ENCODE peak calls at places on chromosomes 4 and X, in six cellular contexts. I is right lobe of liver, Y is tibial nerve, P is ovary, E is A549, V is lower lobe of right lung. J is an unnamed sample. For H3K4me1, the result is how much of the 10 kb centered on the place peaks cover.

GRCh38 chrX:41561045-41561444 is 113.9 kb downstream of the NYX start:
- DNase-seq in I (no peak), Y (no peak), P (peak), E (peak), V (no peak), J (no peak)

GRCh38 chrX:45769919-45770582 is 569.4 kb upstream of the DIPK2B start:
- DNase-seq in I (peak), Y (peak), P (peak), E (peak), V (peak), J (peak)

GRCh38 chr4:26525136-26525535 is 34.9 kb upstream of the CCKAR start:
- DNase-seq in I (no peak), Y (no peak), P (no peak), E (no peak), V (no peak), J (no peak)

GRCh38 chrX:101906136-101906796 is 25.6 kb downstream of the ZMAT1 start:
- DNase-seq in I (peak), Y (no peak), P (no peak), E (no peak), V (no peak), J (no peak)

GRCh38 chrX:13692771-13693231 is 3.9 kb downstream of the RAB9A start:
- DNase-seq in I (no peak), Y (no peak), P (no peak), E (no peak), V (no peak), J (no peak)

GRCh38 chrX:40573763-40574162 is 7.0 kb upstream of the ATP6AP2 start:
- DNase-seq in I (no peak), Y (no peak), P (no peak), E (peak), V (no peak), J (no peak)

GRCh38 chr4:3452376-3452775 is 10.6 kb downstream of the HGFAC start:
- DNase-seq in I (no peak), Y (no peak), P (no peak), E (peak), V (no peak), J (no peak)

GRCh38 chrX:53494427-53494826 is 60.3 kb upstream of the HSD17B10 start:
- DNase-seq in I (no peak), Y (no peak), P (no peak), E (no peak), V (no peak), J (no peak)

GRCh38 chr4:114286275-114286674 is 306.8 kb upstream of the ARSJ start:
- DNase-seq in I (no peak), Y (no peak), P (no peak), E (no peak), V (no peak), J (no peak)

GRCh38 chrX:42530027-42530426 is 247.9 kb downstream of the PPP1R2C start:
- DNase-seq in I (no peak), Y (no peak), P (no peak), E (no peak), V (no peak), J (no peak)

GRCh38 chr4:185878633-185879032 is 66.6 kb upstream of the SORBS2 start:
- DNase-seq in I (no peak), Y (no peak), P (no peak), E (no peak), V (no peak), J (no peak)

GRCh38 chr4:83582289-83582756 is 46.4 kb downstream of the GPAT3 start:
- DNase-seq in I (peak), Y (no peak), P (no peak), E (peak), V (no peak), J (no peak)

GRCh38 chr4:158164849-158165248 is 8.0 kb downstream of the GASK1B start:
- DNase-seq in I (no peak), Y (no peak), P (no peak), E (no peak), V (no peak), J (no peak)

GRCh38 chr4:48645225-48645794 is 134.8 kb downstream of the FRYL start:
- DNase-seq in I (no peak), Y (no peak), P (no peak), E (no peak), V (no peak), J (no peak)

GRCh38 chr4:51995647-51996046 is 24.5 kb downstream of the LRRC66 start:
- DNase-seq in I (no peak), Y (no peak), P (no peak), E (no peak), V (no peak), J (no peak)
- TF ChIP-seq CTCF in I (no peak), Y (no peak), P (no peak), E (no peak), V (no peak), J (no peak)

DNA sequence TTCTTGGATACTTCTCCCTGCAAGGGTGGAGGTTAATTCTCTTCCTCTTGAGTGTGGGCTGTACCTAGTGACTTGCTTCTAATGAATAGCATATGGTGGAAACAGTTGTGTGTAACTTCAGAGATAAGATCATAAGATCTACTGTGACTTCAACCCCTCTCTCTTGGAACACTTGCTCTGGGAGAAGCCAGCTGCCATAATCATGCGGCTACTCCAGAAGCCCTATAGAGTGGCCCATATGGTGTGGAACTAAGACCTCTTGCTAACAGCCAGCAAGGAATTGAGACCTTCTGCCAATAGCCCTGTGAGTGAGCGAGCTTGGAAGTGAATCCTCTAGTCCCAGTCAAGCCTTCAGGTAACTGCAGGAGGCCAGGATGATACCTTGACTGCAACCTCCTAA is 81.1 kb downstream of the RBMX2 start:
- DNase-seq in I (no peak), Y (no peak), P (no peak), E (no peak), V (no peak), J (no peak)
- H3K4me1 ChIP-seq in I (under half), Y (under half), P (under half), E (under half), V (under half), J (under half)

GRCh38 chrX:82813671-82814078 is 694.4 kb upstream of the POU3F4 start:
- DNase-seq in I (no peak), Y (no peak), P (no peak), E (peak), V (no peak), J (no peak)
- H3K27ac ChIP-seq in I (no peak), Y (no peak), P (no peak), E (peak), V (no peak), J (no peak)

GRCh38 chr4:76504613-76505465 is 69.8 kb downstream of the SHROOM3 start:
- DNase-seq in I (no peak), Y (no peak), P (no peak), E (peak), V (no peak), J (no peak)
- TF ChIP-seq CTCF in I (peak), Y (peak), P (peak), E (peak), V (peak), J (peak)

GRCh38 chr4:70927502-70928139 is 25.5 kb downstream of the MOB1B start:
- DNase-seq in I (no peak), Y (no peak), P (no peak), E (no peak), V (no peak), J (no peak)
- H3K4me1 ChIP-seq in I (under half), Y (under half), P (under half), E (under half), V (under half), J (under half)

GRCh38 chr4:56055027-56055976 is 106.6 kb downstream of the CEP135 start:
- DNase-seq in I (no peak), Y (no peak), P (no peak), E (no peak), V (no peak), J (no peak)
- H3K27ac ChIP-seq in I (no peak), Y (no peak), P (no peak), E (no peak), V (no peak), J (no peak)

DNA sequence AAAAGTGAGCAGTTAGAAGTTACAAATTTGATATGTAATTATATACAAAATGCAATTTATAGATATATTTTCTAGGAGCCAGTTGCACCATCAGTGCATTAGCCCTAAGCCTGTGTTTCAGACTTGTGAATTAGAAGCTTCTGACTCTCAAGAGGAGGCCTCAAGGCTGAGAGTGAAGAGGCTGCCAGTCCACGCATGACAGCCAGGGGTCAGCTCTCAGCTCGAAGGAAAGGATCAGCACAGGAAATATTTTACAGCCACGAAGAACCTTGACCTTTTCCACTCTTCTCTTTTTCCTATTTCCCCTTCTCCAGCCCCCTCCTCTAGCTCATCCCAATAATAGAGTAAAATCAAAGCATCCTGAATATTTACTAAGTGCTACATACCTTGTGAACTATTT is 642.4 kb downstream of the TRIML1 start:
- DNase-seq in I (no peak), Y (no peak), P (no peak), E (peak), V (no peak), J (no peak)
- TF ChIP-seq CTCF in I (peak), Y (no peak), P (no peak), E (peak), V (peak), J (no peak)

GRCh38 chr4:81465668-81466357 is 5.9 kb downstream of the RASGEF1B start:
- DNase-seq in I (no peak), Y (no peak), P (no peak), E (no peak), V (no peak), J (no peak)

GRCh38 chr4:81467672-81467964 is 4.1 kb downstream of the RASGEF1B start:
- DNase-seq in I (no peak), Y (no peak), P (no peak), E (no peak), V (no peak), J (no peak)

GRCh38 chr4:81468685-81469084 is 3.0 kb downstream of the RASGEF1B start:
- DNase-seq in I (no peak), Y (no peak), P (no peak), E (no peak), V (no peak), J (no peak)

GRCh38 chr4:81469774-81470455 is 1.8 kb downstream of the RASGEF1B start:
- DNase-seq in I (no peak), Y (no peak), P (no peak), E (no peak), V (no peak), J (no peak)

GRCh38 chr4:81466841-81467671 is 4.7 kb downstream of the RASGEF1B start:
- DNase-seq in I (no peak), Y (peak), P (peak), E (peak), V (no peak), J (no peak)
- H3K4me1 ChIP-seq in I (half or more), Y (under half), P (under half), E (under half), V (half or more), J (under half)

J was measured in thoracic aorta.